ENCODE peak calls at places on chromosomes 13 and 19, in four cellular contexts. S, N, Q and J are unnamed samples.

GRCh38 chr13:36057041-36057440 is 74.1 kb downstream of the DCLK1 start:
- DNase-seq in N (no peak), S (no peak), Q (no peak), J (no peak)

GRCh38 chr13:51814825-51815650 is 11.1 kb upstream of the DHRS12 start:
- DNase-seq in S (peak; percentile 63), Q (no peak), N (peak; percentile 48), J (peak; percentile 62)

GRCh38 chr13:50511877-50512332 is 331.6 kb downstream of the DLEU7 start:
- DNase-seq in Q (no peak), N (no peak), S (peak; percentile 43), J (no peak)

GRCh38 chr13:42137856-42138537 is 89.5 kb downstream of the DGKH start:
- DNase-seq in N (no peak), Q (no peak), S (no peak), J (no peak)

GRCh38 chr19:45352914-45353796 is 12.6 kb downstream of the KLC3 start:
- DNase-seq in S (no peak), N (no peak), Q (no peak), J (peak; percentile 35)

GRCh38 chr19:10805075-10805757 is 30.8 kb downstream of the TMED1 start:
- DNase-seq in N (no peak), Q (no peak), S (no peak), J (no peak)

GRCh38 chr19:53912653-53913052 is 3.6 kb downstream of the CACNG7 start:
- DNase-seq in S (no peak), Q (no peak), N (peak; percentile 70), J (no peak)

GRCh38 chr19:38852231-38853044 is 2.7 kb upstream of the HNRNPL start:
- DNase-seq in Q (no peak), S (no peak), N (no peak), J (no peak)

GRCh38 chr19:45153339-45154063 is 7.3 kb downstream of the NKPD1 start:
- DNase-seq in N (peak; percentile 90), S (no peak), Q (no peak), J (no peak)

GRCh38 chr13:87057807-87058520 is 613.2 kb upstream of the SLITRK5 start:
- DNase-seq in S (no peak), N (no peak), Q (no peak), J (no peak)

GRCh38 chr19:50371914-50372475 is 4.3 kb upstream of the NR1H2 start:
- DNase-seq in S (no peak), N (no peak), Q (no peak), J (no peak)

GRCh38 chr19:28443361-28443760 is 769.6 kb downstream of the UQCRFS1 start:
- DNase-seq in Q (no peak), S (no peak), N (no peak), J (no peak)

GRCh38 chr19:46030861-46031550 is 8.2 kb upstream of the PGLYRP1 start:
- DNase-seq in N (no peak), S (no peak), Q (no peak), J (no peak)

GRCh38 chr19:49767380-49767779 is 579 bp downstream of the AP2A1 start:
- DNase-seq in N (no peak), S (no peak), Q (no peak), J (no peak)

GRCh38 chr13:50798923-50799322 is 44.6 kb downstream of the DLEU7 start:
- DNase-seq in S (no peak), Q (no peak), N (no peak), J (no peak)

GRCh38 chr19:50759886-50760285 is 10.4 kb upstream of the GPR32 start:
- DNase-seq in N (peak; percentile 49), Q (no peak), S (peak; percentile 13), J (no peak)

GRCh38 chr19:30029721-30030510 is 87.9 kb downstream of the URI1 start:
- DNase-seq in N (no peak), S (no peak), Q (no peak), J (no peak)

GRCh38 chr13:112716841-112717520 is 27.1 kb downstream of the ATP11A start:
- DNase-seq in Q (no peak), N (no peak), S (no peak), J (no peak)

GRCh38 chr13:113990321-113990837 is 16.5 kb upstream of the C13orf46 start:
- DNase-seq in N (no peak), Q (no peak), S (no peak), J (no peak)

GRCh38 chr13:98853791-98854191 is 101.3 kb upstream of the SLC15A1 start:
- DNase-seq in Q (no peak), N (no peak), S (no peak), J (peak; percentile 32)
- TF ChIP-seq POLR2A in Q (no peak), N (no peak), S (no peak), J (no peak)

GRCh38 chr19:3343619-3344502 is 22.5 kb upstream of the NFIC start:
- DNase-seq in Q (no peak), N (peak; percentile 95), S (peak; percentile 86), J (peak; percentile 59)
- TF ChIP-seq TAF1 in Q (no peak), N (no peak), S (no peak), J (no peak)

DNA sequence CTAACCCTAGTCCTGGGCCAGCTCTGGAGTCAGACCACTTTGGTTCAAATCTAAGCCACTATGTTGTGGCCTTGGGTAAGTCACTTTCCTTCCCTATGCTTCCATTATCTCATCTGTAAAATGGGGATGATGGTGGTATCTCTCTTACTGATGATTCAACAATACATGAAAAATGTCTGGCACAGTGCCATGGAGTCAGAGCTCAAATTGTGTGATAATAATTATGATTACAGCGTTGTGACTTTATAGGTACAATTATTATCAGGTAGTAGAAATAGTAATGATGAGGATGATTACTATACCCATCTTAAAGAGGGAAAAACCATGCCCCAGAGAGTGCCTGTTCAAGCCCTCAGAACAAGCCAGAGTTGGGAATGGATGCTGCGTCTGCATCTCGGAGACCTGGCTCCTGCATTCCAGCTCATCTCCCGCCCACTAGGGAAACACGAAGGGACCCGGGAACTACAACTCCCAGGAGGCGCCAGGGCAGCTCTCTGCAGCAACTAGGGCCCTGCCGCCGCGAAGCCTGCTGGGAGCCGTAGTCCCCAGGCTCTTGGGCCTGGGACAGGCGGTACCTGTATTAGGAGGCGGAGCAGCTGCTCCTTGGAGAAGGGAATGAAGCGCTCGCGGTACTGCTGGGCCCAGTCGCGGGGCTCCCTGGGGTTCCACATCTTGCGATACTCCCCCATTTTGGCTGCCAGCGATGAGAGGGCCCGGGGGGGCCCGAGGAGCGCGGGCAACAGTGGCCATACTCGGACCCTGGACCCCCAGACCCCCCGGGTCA is 832 bp downstream of the TMEM143 start:
- DNase-seq in S (peak; percentile 94), Q (peak; percentile 92), N (peak; percentile 87), J (peak; percentile 81)
- TF ChIP-seq POLR2A in S (peak; percentile 67), Q (peak; percentile 79), N (peak; percentile 64), J (no peak)

DNA sequence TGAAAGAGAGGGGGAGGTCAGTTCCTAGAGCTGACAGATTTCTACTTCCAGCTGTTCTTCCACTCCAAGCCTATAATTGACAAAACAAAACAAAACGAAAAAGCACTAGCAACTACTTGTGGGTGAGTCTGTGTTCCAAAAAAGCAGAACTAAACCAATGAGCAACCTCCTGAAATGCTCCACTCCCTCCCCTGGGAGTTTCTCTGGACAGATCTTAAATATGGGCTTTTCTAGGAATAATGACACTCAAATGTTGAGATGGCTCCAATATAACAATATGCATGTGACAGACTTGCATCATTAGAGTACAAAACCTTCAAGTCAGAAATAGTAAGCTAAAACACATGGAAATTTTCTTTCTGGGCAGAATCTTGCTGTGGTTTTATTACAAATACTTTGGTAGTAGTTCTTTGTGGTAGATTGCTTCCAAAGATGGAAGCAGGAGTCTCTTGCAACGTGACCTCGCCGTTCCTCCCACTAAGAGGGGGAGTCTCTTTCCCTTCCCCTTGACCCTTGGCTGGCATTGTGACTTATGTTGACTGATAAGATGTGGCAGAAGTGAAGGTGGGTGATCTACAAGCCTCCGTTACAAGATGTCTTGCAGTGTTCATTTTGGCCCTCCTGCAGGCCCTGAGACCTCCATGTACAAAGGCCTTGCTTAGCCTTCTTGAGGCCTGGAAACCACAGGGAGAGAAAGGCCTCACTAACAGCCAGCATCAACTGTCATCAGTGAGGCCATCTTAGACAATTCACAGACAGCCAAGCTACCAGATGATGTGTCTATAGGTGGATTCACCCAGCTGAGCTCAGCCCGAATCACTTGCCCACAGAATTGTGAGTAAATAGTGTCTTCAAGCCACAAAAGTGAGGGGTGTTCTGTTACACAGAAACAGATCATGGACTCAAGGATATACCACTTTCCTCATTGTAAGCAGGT is 173.1 kb upstream of the RFC3 start:
- DNase-seq in N (no peak), Q (no peak), S (no peak), J (no peak)
- TF ChIP-seq TAF1 in N (no peak), Q (no peak), S (no peak), J (no peak)

DNA sequence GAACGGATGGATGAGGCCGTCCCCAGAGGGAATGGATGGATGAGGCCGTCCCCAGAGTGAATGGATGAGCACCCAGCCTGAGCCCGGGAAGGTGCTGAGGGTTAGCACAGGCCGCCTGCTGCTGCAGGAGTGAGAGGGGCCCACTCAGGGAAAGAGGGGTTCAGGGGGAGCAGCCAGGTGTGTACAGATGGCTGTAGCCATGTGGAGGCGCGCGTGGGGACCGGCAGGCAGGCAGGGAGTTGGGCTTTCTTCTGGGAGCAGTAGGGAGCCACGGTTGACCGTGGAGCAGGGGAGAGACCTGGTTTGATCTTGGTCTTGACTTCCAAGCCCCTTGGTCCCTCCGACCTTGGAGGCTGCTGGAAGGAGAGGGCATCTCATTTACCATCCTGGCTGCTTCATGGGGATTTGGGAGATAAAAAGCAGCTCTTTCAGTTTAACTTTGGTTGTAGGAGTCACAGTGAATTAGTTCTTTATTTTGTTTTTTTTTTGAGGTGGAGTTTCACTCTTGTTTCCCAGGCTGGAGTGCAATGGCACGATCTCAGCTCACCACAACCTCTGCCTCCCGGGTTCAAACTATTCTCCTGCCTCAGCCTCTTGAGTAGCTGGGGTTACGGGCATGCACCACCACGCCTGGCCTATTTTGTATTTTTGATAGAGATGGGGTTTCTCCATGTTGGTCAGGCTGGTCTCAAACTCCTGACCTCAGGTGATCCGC is 24.7 kb downstream of the ARID3A start:
- DNase-seq in N (no peak), S (no peak), Q (no peak), J (no peak)
- TF ChIP-seq POLR2A in N (no peak), S (no peak), Q (no peak), J (no peak)

DNA sequence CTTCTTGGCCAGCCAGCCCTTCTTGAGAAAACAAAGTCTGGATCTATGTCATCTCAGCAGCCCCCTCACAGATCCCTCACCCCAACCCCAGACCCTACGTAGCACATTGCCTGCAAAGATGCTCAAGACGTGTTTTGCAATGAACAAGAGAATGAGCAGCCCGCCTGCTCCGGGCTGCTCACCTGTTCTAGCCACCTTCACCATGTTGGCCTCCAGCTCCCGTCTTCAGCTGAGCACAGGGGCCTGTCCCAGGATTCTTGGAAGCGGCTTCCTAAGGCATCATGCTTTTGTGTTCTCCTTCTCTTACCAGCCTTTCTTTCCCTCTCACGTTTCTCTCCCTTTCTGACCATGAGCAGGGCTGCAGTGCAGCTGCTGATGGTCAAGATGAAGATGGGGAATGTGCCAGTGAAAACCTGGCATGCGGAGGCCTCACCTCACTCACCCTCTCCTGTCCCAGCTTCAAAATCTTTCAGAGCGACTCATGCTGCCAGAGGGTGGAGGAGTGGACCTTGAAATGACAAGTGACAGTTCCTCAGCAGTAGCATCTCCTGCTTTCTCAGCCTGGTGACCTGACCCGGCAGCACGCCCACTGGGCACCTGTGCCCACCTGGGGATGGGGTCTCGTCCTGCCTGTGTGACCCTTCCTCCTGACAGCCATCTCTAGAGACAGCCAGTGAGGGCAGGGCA is 46.1 kb downstream of the RFX2 start:
- DNase-seq in S (no peak), Q (no peak), N (no peak), J (no peak)
- TF ChIP-seq TAF1 in S (no peak), Q (no peak), N (no peak), J (no peak)